ENCODE peak calls at places on chromosome 5, in four cellular contexts. K, Q, O and E are unnamed samples.

GRCh38 chr5:39102684-39103155 is 28.5 kb upstream of the RICTOR start:
- DNase-seq in K (no peak), Q (no peak), O (no peak), E (no peak)

GRCh38 chr5:121121786-121122185 is 657.7 kb downstream of the PRR16 start:
- DNase-seq in K (no peak), Q (no peak), O (no peak), E (no peak)

GRCh38 chr5:17415282-17415681 is 82.7 kb upstream of the TAF11L2 start:
- DNase-seq in K (no peak), Q (no peak), O (no peak), E (no peak)

GRCh38 chr5:150529555-150529954 is 21.6 kb downstream of the NDST1 start:
- DNase-seq in K (no peak), Q (no peak), O (no peak), E (no peak)

GRCh38 chr5:33075731-33076130 is 364.6 kb downstream of the NPR3 start:
- DNase-seq in K (no peak), Q (no peak), O (no peak), E (no peak)

GRCh38 chr5:6117212-6117611 is 261.1 kb downstream of the MED10 start:
- DNase-seq in K (no peak), Q (no peak), O (no peak), E (no peak)

GRCh38 chr5:151068571-151069197 is 12.2 kb downstream of the TNIP1 start:
- DNase-seq in K (no peak), Q (peak), O (no peak), E (no peak)

GRCh38 chr5:89303033-89303480 is 420.1 kb upstream of the MEF2C start:
- DNase-seq in K (no peak), Q (no peak), O (no peak), E (no peak)

GRCh38 chr5:125657936-125658335 is 765.3 kb upstream of the GRAMD2B start:
- DNase-seq in K (no peak), Q (no peak), O (no peak), E (no peak)

GRCh38 chr5:10695055-10695649 is 65.9 kb downstream of the DAP start:
- DNase-seq in K (peak), Q (peak), O (no peak), E (peak)